ENCODE peak calls at places on chromosomes 7 and 10, in ten cellular contexts. P is tibial artery; Y is tibial nerve; R is cardiac muscle cell; J is cardiac fibroblast; Z is prostate gland; B is CD4-positive, alpha-beta memory T cell; W is endothelial cell of umbilical vein; T is heart right ventricle; L is MM.1S. X is an unnamed sample.

GRCh38 chr10:77804371-77804770 is 122.2 kb downstream of the DLG5 start:
- DNase-seq in B (no peak), L (no peak), J (no peak), Y (no peak), W (no peak), R (no peak), P (no peak), T (no peak), Z (no peak), X (peak)

GRCh38 chr10:3225589-3225988 is 53.0 kb upstream of the PITRM1 start:
- DNase-seq in W (no peak), B (no peak), Y (no peak), J (peak), Z (no peak), T (no peak), P (no peak), R (peak), L (no peak), X (no peak)

GRCh38 chr7:4257390-4258111 is 424.5 kb upstream of the FOXK1 start:
- DNase-seq in J (no peak), P (no peak), T (no peak), Y (no peak), R (no peak), Z (no peak), W (no peak), B (no peak), L (no peak), X (no peak)

GRCh38 chr10:115706482-115707076 is 566.4 kb downstream of the GFRA1 start:
- DNase-seq in T (no peak), P (no peak), Y (peak), Z (no peak), W (peak), L (peak), J (peak), B (no peak), R (peak), X (no peak)

GRCh38 chr7:93958216-93958615 is 36.7 kb downstream of the GNG11 start:
- DNase-seq in R (no peak), Y (no peak), J (no peak), B (no peak), T (no peak), W (peak), Z (no peak), P (no peak), L (no peak), X (no peak)

GRCh38 chr10:19930936-19931859 is 115.0 kb downstream of the PLXDC2 start:
- DNase-seq in P (no peak), Z (peak), R (peak), L (no peak), W (peak), J (peak), Y (no peak), T (no peak), B (no peak), X (no peak)

GRCh38 chr10:86306628-86307278 is 59.8 kb downstream of the GRID1 start:
- DNase-seq in P (peak), B (no peak), W (no peak), Z (no peak), J (peak), L (peak), T (no peak), R (peak), Y (no peak), X (no peak)

GRCh38 chr7:140621326-140622035 is 19.1 kb downstream of the DENND2A start:
- DNase-seq in Y (no peak), Z (no peak), J (no peak), L (peak), B (no peak), R (no peak), T (no peak), W (no peak), P (no peak), X (no peak)

GRCh38 chr7:20444041-20444440 is 113.3 kb downstream of the ITGB8 start:
- DNase-seq in L (no peak), P (no peak), W (no peak), T (no peak), B (no peak), Z (no peak), R (peak), Y (no peak), J (peak), X (no peak)

GRCh38 chr7:136870799-136871487 is 2.5 kb downstream of the CHRM2 start:
- DNase-seq in B (no peak), Y (no peak), L (no peak), J (no peak), R (peak), P (no peak), Z (no peak), W (no peak), T (peak), X (no peak)

GRCh38 chr7:86926732-86927131 is 132.7 kb downstream of the ELAPOR2 start:
- DNase-seq in B (no peak), W (peak), Z (no peak), J (peak), R (peak), L (peak), Y (peak), T (no peak), P (no peak), X (no peak)

GRCh38 chr10:79069325-79070090 is 742 bp downstream of the ZMIZ1 start:
- DNase-seq in J (peak), T (peak), L (peak), R (peak), Y (no peak), B (peak), W (peak), Z (no peak), P (peak), X (peak)

GRCh38 chr10:74799840-74800239 is 26.6 kb upstream of the KAT6B start:
- DNase-seq in B (no peak), L (no peak), J (peak), R (peak), P (no peak), Y (no peak), T (no peak), Z (peak), W (peak), X (no peak)

DNA sequence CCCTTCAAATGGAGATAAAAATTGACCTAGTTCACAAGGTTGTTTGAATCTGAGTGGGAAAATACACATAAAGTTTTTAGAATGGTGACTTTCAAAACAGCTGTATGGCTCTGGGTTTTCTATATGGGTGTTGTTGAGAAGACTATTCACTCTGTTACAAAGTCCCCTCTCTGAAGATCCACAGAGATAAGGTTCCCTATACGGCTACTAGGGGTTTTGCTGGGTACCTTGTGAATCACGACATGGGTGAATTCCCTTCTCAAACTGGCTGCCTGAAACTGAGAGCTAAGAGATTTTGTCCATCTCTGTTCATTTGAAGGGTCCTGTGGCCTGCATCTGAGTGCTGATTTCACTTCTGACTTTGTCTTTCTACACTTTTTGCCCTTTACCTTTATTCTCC is 11.8 kb upstream of the SLC13A1 start:
- DNase-seq in J (no peak), W (no peak), R (no peak), L (no peak), Y (no peak), P (no peak), T (no peak), Z (no peak), B (no peak), X (no peak)
- H3K4me3 ChIP-seq in J (no peak), W (no peak), R (no peak), L (no peak), Y (no peak), P (no peak), T (no peak), Z (no peak), B (no peak), X (no peak)

DNA sequence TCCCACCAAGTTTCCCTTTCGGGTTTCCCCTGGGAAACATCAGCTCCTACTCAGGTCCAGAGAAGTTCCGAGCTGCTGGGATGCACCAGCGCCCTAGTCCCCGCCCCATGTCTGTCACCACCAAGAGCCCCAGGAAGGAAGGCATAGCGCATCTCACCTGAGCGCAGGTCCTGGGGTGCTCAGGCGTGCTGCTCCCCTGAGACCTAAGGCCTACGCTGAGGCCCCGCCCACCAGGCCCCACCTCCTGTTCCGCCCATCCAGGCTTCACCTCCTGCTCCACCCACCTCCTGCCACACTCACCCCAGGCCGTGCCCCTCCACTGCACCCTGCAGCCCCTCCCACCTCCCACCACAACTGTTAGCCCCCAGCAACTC is 1.2 kb upstream of the TFR2 start:
- DNase-seq in Z (no peak), Y (no peak), J (no peak), R (no peak), L (peak), P (no peak), B (no peak), W (no peak), T (no peak), X (no peak)
- H3K4me3 ChIP-seq in Z (no peak), Y (no peak), J (no peak), R (no peak), L (peak), P (no peak), B (no peak), W (no peak), T (no peak), X (no peak)

GRCh38 chr10:107166378-107166777 is 1.9 kb upstream of the SORCS1 start:
- DNase-seq in R (no peak), J (no peak), L (no peak), Z (no peak), B (no peak), T (no peak), P (no peak), W (no peak), Y (no peak), X (no peak)

GRCh38 chr10:107165007-107165406 is 501 bp upstream of the SORCS1 start:
- DNase-seq in L (no peak), P (no peak), T (no peak), W (no peak), Y (no peak), Z (no peak), R (no peak), B (no peak), J (no peak), X (no peak)

GRCh38 chr10:107163086-107163880 is 1.2 kb downstream of the SORCS1 start:
- DNase-seq in T (no peak), P (no peak), W (no peak), R (peak), Z (no peak), Y (no peak), J (peak), B (no peak), L (no peak), X (no peak)

GRCh38 chr10:107160866-107161265 is 3.6 kb downstream of the SORCS1 start:
- DNase-seq in W (no peak), P (no peak), B (no peak), Z (no peak), R (no peak), J (no peak), L (no peak), T (no peak), Y (no peak), X (no peak)

DNA sequence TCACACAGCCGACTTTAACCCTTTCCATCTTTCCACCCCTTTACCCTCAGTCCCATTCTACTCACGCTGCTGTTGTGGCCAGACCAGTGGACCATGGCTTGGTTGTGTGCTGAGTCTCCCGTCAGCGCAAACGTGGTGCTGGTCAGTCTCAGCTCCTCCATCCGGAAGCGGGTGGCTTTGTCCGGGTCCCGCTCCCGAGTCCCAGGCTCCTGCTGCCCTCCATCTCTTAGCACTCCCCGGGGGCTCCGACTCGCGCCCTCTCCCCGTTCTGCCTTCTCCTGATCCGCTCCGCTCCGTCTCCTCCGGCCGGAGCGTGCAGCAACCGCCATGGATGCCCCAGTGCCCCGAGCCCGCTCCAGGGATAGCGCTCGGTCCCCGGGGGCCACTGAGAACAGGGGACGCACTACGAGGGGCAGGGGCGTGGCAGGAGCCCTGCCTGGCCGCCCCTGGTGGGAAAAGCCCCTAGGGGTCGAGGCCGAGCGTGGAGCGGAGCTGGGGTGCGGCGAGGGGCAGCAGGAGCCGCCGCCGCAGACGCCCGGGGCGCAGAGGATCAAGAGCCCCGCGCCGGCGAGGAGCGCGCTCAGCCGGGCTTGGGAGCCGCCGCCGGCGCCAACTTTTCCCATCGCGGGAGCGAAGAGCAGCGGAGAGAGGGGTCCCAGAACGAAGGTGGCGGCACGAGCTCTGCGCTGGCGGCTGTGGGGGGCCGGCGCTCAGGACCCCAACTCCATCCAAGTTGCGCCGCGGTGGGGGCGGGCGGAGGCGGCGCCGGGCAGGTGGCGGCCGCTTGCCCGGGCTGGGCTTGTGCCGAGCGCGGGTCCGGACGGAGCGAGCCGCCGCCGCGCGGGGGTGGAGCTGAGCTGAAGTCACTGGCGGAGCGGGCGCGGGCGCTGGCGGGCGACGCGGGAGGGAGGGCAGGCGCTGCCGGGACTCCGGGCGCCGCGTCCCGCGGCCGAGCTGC is at the start of gene SORCS1:
- DNase-seq in J (peak), W (no peak), Z (no peak), T (peak), R (no peak), B (no peak), Y (no peak), P (no peak), L (no peak), X (no peak)
- H3K4me3 ChIP-seq in J (no peak), W (no peak), Z (peak), T (peak), R (peak), B (no peak), Y (peak), P (peak), L (no peak), X (peak)

DNA sequence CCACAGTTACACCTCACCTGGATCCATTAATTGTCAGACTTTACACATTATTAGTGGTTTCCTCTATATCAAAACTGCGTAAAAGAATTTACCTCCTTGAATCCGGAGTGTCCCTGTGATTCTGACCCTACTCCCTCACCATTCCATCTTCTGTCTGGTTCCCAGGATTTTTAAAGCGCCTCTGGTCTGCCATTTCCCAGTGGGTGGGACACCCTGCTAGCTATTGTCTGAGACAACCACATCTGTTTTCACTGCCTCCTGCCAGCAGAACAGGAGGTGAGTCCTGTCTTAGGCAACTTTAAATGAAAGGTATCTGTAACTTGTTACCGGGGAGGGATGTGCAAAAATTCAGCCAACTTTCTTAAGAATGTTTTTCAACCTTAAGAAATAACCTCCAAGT is 2.3 kb downstream of the MACROH2A2 start:
- DNase-seq in T (no peak), W (no peak), J (no peak), Z (no peak), Y (no peak), R (no peak), L (no peak), B (no peak), P (no peak), X (no peak)
- H3K4me3 ChIP-seq in T (no peak), W (no peak), J (no peak), Z (no peak), Y (no peak), R (peak), L (no peak), B (no peak), P (no peak), X (no peak)

X was measured in lower lobe of right lung.